ENCODE peak calls at places on chromosome 18, in six cellular contexts. One of them, this sample, is unnamed.

GRCh38 chr18:13800505-13801259 is 23.3 kb upstream of the MC5R start:
- DNase-seq in mammary epithelial cell: peak; percentile 81
- DNase-seq in osteocyte: peak; percentile 81
- DNase-seq in stimulated activated CD4-positive, alpha-beta T cell treated with anti-CD3 and anti-CD28 coated beads, Interleukin-2, amount 100 ng/mL, for 48 hours: peak; percentile 28
- DNase-seq in mesendoderm: peak; percentile 63
- DNase-seq in effector memory CD4-positive, alpha-beta T cell: no peak
- DNase-seq in this sample: no peak

GRCh38 chr18:55884498-55884897 is 296.5 kb upstream of the TCF4 start:
- DNase-seq in mammary epithelial cell: no peak
- DNase-seq in osteocyte: no peak
- DNase-seq in stimulated activated CD4-positive, alpha-beta T cell treated with anti-CD3 and anti-CD28 coated beads, Interleukin-2, amount 100 ng/mL, for 48 hours: no peak
- DNase-seq in mesendoderm: no peak
- DNase-seq in effector memory CD4-positive, alpha-beta T cell: no peak
- DNase-seq in this sample: no peak

GRCh38 chr18:77170850-77171410 is 38.3 kb upstream of the MBP start:
- DNase-seq in mammary epithelial cell: no peak
- DNase-seq in osteocyte: no peak
- DNase-seq in stimulated activated CD4-positive, alpha-beta T cell treated with anti-CD3 and anti-CD28 coated beads, Interleukin-2, amount 100 ng/mL, for 48 hours: no peak
- DNase-seq in mesendoderm: no peak
- DNase-seq in effector memory CD4-positive, alpha-beta T cell: no peak
- DNase-seq in this sample: no peak

GRCh38 chr18:9362869-9363268 is 28.3 kb downstream of the TWSG1 start:
- DNase-seq in mammary epithelial cell: peak; percentile 3
- DNase-seq in osteocyte: no peak
- DNase-seq in stimulated activated CD4-positive, alpha-beta T cell treated with anti-CD3 and anti-CD28 coated beads, Interleukin-2, amount 100 ng/mL, for 48 hours: no peak
- DNase-seq in mesendoderm: peak; percentile 74
- DNase-seq in effector memory CD4-positive, alpha-beta T cell: no peak
- DNase-seq in this sample: no peak

GRCh38 chr18:63963610-63964256 is 6.1 kb upstream of the SERPINB8 start:
- DNase-seq in mammary epithelial cell: peak; percentile 48
- DNase-seq in osteocyte: no peak
- DNase-seq in stimulated activated CD4-positive, alpha-beta T cell treated with anti-CD3 and anti-CD28 coated beads, Interleukin-2, amount 100 ng/mL, for 48 hours: no peak
- DNase-seq in mesendoderm: peak; percentile 76
- DNase-seq in effector memory CD4-positive, alpha-beta T cell: no peak
- DNase-seq in this sample: no peak

GRCh38 chr18:8050616-8051314 is 483.6 kb downstream of the PTPRM start:
- DNase-seq in mammary epithelial cell: no peak
- DNase-seq in osteocyte: no peak
- DNase-seq in stimulated activated CD4-positive, alpha-beta T cell treated with anti-CD3 and anti-CD28 coated beads, Interleukin-2, amount 100 ng/mL, for 48 hours: no peak
- DNase-seq in mesendoderm: no peak
- DNase-seq in effector memory CD4-positive, alpha-beta T cell: no peak
- DNase-seq in this sample: no peak

GRCh38 chr18:48889115-48889941 is 61.4 kb downstream of the SMAD7 start:
- DNase-seq in mammary epithelial cell: no peak
- DNase-seq in osteocyte: no peak
- DNase-seq in stimulated activated CD4-positive, alpha-beta T cell treated with anti-CD3 and anti-CD28 coated beads, Interleukin-2, amount 100 ng/mL, for 48 hours: no peak
- DNase-seq in mesendoderm: peak; percentile 72
- DNase-seq in effector memory CD4-positive, alpha-beta T cell: no peak
- DNase-seq in this sample: no peak

GRCh38 chr18:49026501-49027378 is 76.0 kb upstream of the SMAD7 start:
- DNase-seq in mammary epithelial cell: no peak
- DNase-seq in osteocyte: peak; percentile 73
- DNase-seq in stimulated activated CD4-positive, alpha-beta T cell treated with anti-CD3 and anti-CD28 coated beads, Interleukin-2, amount 100 ng/mL, for 48 hours: no peak
- DNase-seq in mesendoderm: no peak
- DNase-seq in effector memory CD4-positive, alpha-beta T cell: no peak
- DNase-seq in this sample: no peak

GRCh38 chr18:59446012-59446411 is 86.9 kb upstream of the LMAN1 start:
- DNase-seq in mammary epithelial cell: peak; percentile 42
- DNase-seq in osteocyte: no peak
- DNase-seq in stimulated activated CD4-positive, alpha-beta T cell treated with anti-CD3 and anti-CD28 coated beads, Interleukin-2, amount 100 ng/mL, for 48 hours: no peak
- DNase-seq in mesendoderm: peak; percentile 66
- DNase-seq in effector memory CD4-positive, alpha-beta T cell: no peak
- DNase-seq in this sample: no peak

GRCh38 chr18:23283933-23284430 is 148.7 kb downstream of the CABLES1 start:
- DNase-seq in mammary epithelial cell: peak; percentile 93
- DNase-seq in osteocyte: no peak
- DNase-seq in stimulated activated CD4-positive, alpha-beta T cell treated with anti-CD3 and anti-CD28 coated beads, Interleukin-2, amount 100 ng/mL, for 48 hours: peak; percentile 7
- DNase-seq in mesendoderm: peak; percentile 99
- DNase-seq in effector memory CD4-positive, alpha-beta T cell: no peak
- DNase-seq in this sample: no peak

GRCh38 chr18:37844209-37844970 is 278.8 kb upstream of the CELF4 start:
- DNase-seq in mammary epithelial cell: no peak
- DNase-seq in osteocyte: no peak
- DNase-seq in stimulated activated CD4-positive, alpha-beta T cell treated with anti-CD3 and anti-CD28 coated beads, Interleukin-2, amount 100 ng/mL, for 48 hours: no peak
- DNase-seq in mesendoderm: peak; percentile 20
- DNase-seq in effector memory CD4-positive, alpha-beta T cell: no peak
- DNase-seq in this sample: no peak

GRCh38 chr18:3595282-3596273 is 145.6 kb downstream of the TGIF1 start:
- DNase-seq in mammary epithelial cell: peak; percentile 95
- DNase-seq in osteocyte: no peak
- DNase-seq in stimulated activated CD4-positive, alpha-beta T cell treated with anti-CD3 and anti-CD28 coated beads, Interleukin-2, amount 100 ng/mL, for 48 hours: no peak
- DNase-seq in mesendoderm: peak; percentile 76
- DNase-seq in effector memory CD4-positive, alpha-beta T cell: peak; percentile 23
- DNase-seq in this sample: no peak

GRCh38 chr18:36265035-36265434 is 32.5 kb upstream of the FHOD3 start:
- DNase-seq in mammary epithelial cell: no peak
- DNase-seq in osteocyte: no peak
- DNase-seq in stimulated activated CD4-positive, alpha-beta T cell treated with anti-CD3 and anti-CD28 coated beads, Interleukin-2, amount 100 ng/mL, for 48 hours: no peak
- DNase-seq in mesendoderm: peak; percentile 11
- DNase-seq in effector memory CD4-positive, alpha-beta T cell: no peak
- DNase-seq in this sample: no peak

GRCh38 chr18:24315170-24315569 is 82.5 kb downstream of the OSBPL1A start:
- DNase-seq in mammary epithelial cell: no peak
- DNase-seq in osteocyte: no peak
- DNase-seq in stimulated activated CD4-positive, alpha-beta T cell treated with anti-CD3 and anti-CD28 coated beads, Interleukin-2, amount 100 ng/mL, for 48 hours: no peak
- DNase-seq in mesendoderm: no peak
- DNase-seq in effector memory CD4-positive, alpha-beta T cell: no peak
- DNase-seq in this sample: no peak

GRCh38 chr18:13470555-13471494 is 252.3 kb downstream of the LDLRAD4 start:
- DNase-seq in mammary epithelial cell: no peak
- DNase-seq in osteocyte: no peak
- DNase-seq in stimulated activated CD4-positive, alpha-beta T cell treated with anti-CD3 and anti-CD28 coated beads, Interleukin-2, amount 100 ng/mL, for 48 hours: no peak
- DNase-seq in mesendoderm: no peak
- DNase-seq in effector memory CD4-positive, alpha-beta T cell: no peak
- DNase-seq in this sample: no peak

GRCh38 chr18:69127844-69128486 is 272.7 kb upstream of the DOK6 start:
- DNase-seq in mammary epithelial cell: no peak
- DNase-seq in osteocyte: no peak
- DNase-seq in stimulated activated CD4-positive, alpha-beta T cell treated with anti-CD3 and anti-CD28 coated beads, Interleukin-2, amount 100 ng/mL, for 48 hours: no peak
- DNase-seq in mesendoderm: peak; percentile 6
- DNase-seq in effector memory CD4-positive, alpha-beta T cell: no peak
- DNase-seq in this sample: no peak

GRCh38 chr18:12520442-12520992 is 112.8 kb downstream of the PRELID3A start:
- DNase-seq in mammary epithelial cell: no peak
- DNase-seq in osteocyte: no peak
- DNase-seq in stimulated activated CD4-positive, alpha-beta T cell treated with anti-CD3 and anti-CD28 coated beads, Interleukin-2, amount 100 ng/mL, for 48 hours: no peak
- DNase-seq in mesendoderm: no peak
- DNase-seq in effector memory CD4-positive, alpha-beta T cell: no peak
- DNase-seq in this sample: no peak

GRCh38 chr18:8619835-8620577 is 10.8 kb downstream of the RAB12 start:
- DNase-seq in mammary epithelial cell: no peak
- DNase-seq in osteocyte: no peak
- DNase-seq in stimulated activated CD4-positive, alpha-beta T cell treated with anti-CD3 and anti-CD28 coated beads, Interleukin-2, amount 100 ng/mL, for 48 hours: no peak
- DNase-seq in mesendoderm: no peak
- DNase-seq in effector memory CD4-positive, alpha-beta T cell: no peak
- DNase-seq in this sample: no peak

GRCh38 chr18:78430171-78430857 is 549.3 kb upstream of the SALL3 start:
- DNase-seq in mammary epithelial cell: no peak
- DNase-seq in osteocyte: no peak
- DNase-seq in stimulated activated CD4-positive, alpha-beta T cell treated with anti-CD3 and anti-CD28 coated beads, Interleukin-2, amount 100 ng/mL, for 48 hours: no peak
- DNase-seq in mesendoderm: no peak
- DNase-seq in effector memory CD4-positive, alpha-beta T cell: no peak
- DNase-seq in this sample: no peak

GRCh38 chr18:54444309-54444914 is 86.7 kb downstream of the C18orf54 start:
- DNase-seq in mammary epithelial cell: peak; percentile 35
- DNase-seq in osteocyte: no peak
- DNase-seq in stimulated activated CD4-positive, alpha-beta T cell treated with anti-CD3 and anti-CD28 coated beads, Interleukin-2, amount 100 ng/mL, for 48 hours: peak; percentile 32
- DNase-seq in mesendoderm: peak; percentile 77
- DNase-seq in effector memory CD4-positive, alpha-beta T cell: no peak
- DNase-seq in this sample: no peak

GRCh38 chr18:3186678-3187658 is 32.8 kb downstream of the MYOM1 start:
- DNase-seq in mammary epithelial cell: no peak
- DNase-seq in osteocyte: no peak
- DNase-seq in stimulated activated CD4-positive, alpha-beta T cell treated with anti-CD3 and anti-CD28 coated beads, Interleukin-2, amount 100 ng/mL, for 48 hours: no peak
- DNase-seq in mesendoderm: peak; percentile 11
- DNase-seq in effector memory CD4-positive, alpha-beta T cell: no peak
- DNase-seq in this sample: no peak

GRCh38 chr18:55076643-55077218 is 117.5 kb upstream of the CCDC68 start:
- DNase-seq in mammary epithelial cell: no peak
- DNase-seq in osteocyte: no peak
- DNase-seq in stimulated activated CD4-positive, alpha-beta T cell treated with anti-CD3 and anti-CD28 coated beads, Interleukin-2, amount 100 ng/mL, for 48 hours: no peak
- DNase-seq in mesendoderm: no peak
- DNase-seq in effector memory CD4-positive, alpha-beta T cell: no peak
- DNase-seq in this sample: no peak

GRCh38 chr18:46260016-46260878 is 156.1 kb downstream of the HAUS1 start:
- DNase-seq in mammary epithelial cell: peak; percentile 88
- DNase-seq in osteocyte: no peak
- DNase-seq in stimulated activated CD4-positive, alpha-beta T cell treated with anti-CD3 and anti-CD28 coated beads, Interleukin-2, amount 100 ng/mL, for 48 hours: no peak
- DNase-seq in mesendoderm: peak; percentile 56
- DNase-seq in effector memory CD4-positive, alpha-beta T cell: no peak
- DNase-seq in this sample: no peak

GRCh38 chr18:49340446-49340845 is 120.0 kb downstream of the DYM start:
- DNase-seq in mammary epithelial cell: peak; percentile 13
- DNase-seq in osteocyte: no peak
- DNase-seq in stimulated activated CD4-positive, alpha-beta T cell treated with anti-CD3 and anti-CD28 coated beads, Interleukin-2, amount 100 ng/mL, for 48 hours: no peak
- DNase-seq in mesendoderm: peak; percentile 56
- DNase-seq in effector memory CD4-positive, alpha-beta T cell: no peak
- DNase-seq in this sample: no peak

GRCh38 chr18:68676913-68677312 is 38.0 kb downstream of the TMX3 start:
- DNase-seq in mammary epithelial cell: no peak
- DNase-seq in osteocyte: no peak
- DNase-seq in stimulated activated CD4-positive, alpha-beta T cell treated with anti-CD3 and anti-CD28 coated beads, Interleukin-2, amount 100 ng/mL, for 48 hours: no peak
- DNase-seq in mesendoderm: no peak
- DNase-seq in effector memory CD4-positive, alpha-beta T cell: no peak
- DNase-seq in this sample: no peak

GRCh38 chr18:6947328-6948030 is 170.1 kb downstream of the LAMA1 start:
- DNase-seq in mammary epithelial cell: no peak
- DNase-seq in osteocyte: no peak
- DNase-seq in stimulated activated CD4-positive, alpha-beta T cell treated with anti-CD3 and anti-CD28 coated beads, Interleukin-2, amount 100 ng/mL, for 48 hours: no peak
- DNase-seq in mesendoderm: no peak
- DNase-seq in effector memory CD4-positive, alpha-beta T cell: no peak
- DNase-seq in this sample: no peak

GRCh38 chr18:30415903-30416302 is 626.6 kb downstream of the DSC3 start:
- DNase-seq in mammary epithelial cell: no peak
- DNase-seq in osteocyte: no peak
- DNase-seq in stimulated activated CD4-positive, alpha-beta T cell treated with anti-CD3 and anti-CD28 coated beads, Interleukin-2, amount 100 ng/mL, for 48 hours: no peak
- DNase-seq in mesendoderm: no peak
- DNase-seq in effector memory CD4-positive, alpha-beta T cell: no peak
- DNase-seq in this sample: no peak

GRCh38 chr18:12373032-12373770 is 3.8 kb downstream of the AFG3L2 start:
- DNase-seq in mammary epithelial cell: no peak
- DNase-seq in osteocyte: no peak
- DNase-seq in stimulated activated CD4-positive, alpha-beta T cell treated with anti-CD3 and anti-CD28 coated beads, Interleukin-2, amount 100 ng/mL, for 48 hours: no peak
- DNase-seq in mesendoderm: no peak
- DNase-seq in effector memory CD4-positive, alpha-beta T cell: no peak
- DNase-seq in this sample: no peak

GRCh38 chr18:67194886-67195285 is 321.6 kb downstream of the DSEL start:
- DNase-seq in mammary epithelial cell: no peak
- DNase-seq in osteocyte: no peak
- DNase-seq in stimulated activated CD4-positive, alpha-beta T cell treated with anti-CD3 and anti-CD28 coated beads, Interleukin-2, amount 100 ng/mL, for 48 hours: no peak
- DNase-seq in mesendoderm: peak; percentile 81
- DNase-seq in effector memory CD4-positive, alpha-beta T cell: no peak
- DNase-seq in this sample: no peak